ENCODE peak calls at places on chromosomes 13 and 19, in ten cellular contexts. One of them, this sample, is unnamed.
A peak's percentile ranks its signal among the peaks of the same experiment; 100 is the strongest.

GRCh38 chr19:12721656-12722565 is 1.8 kb downstream of the TNPO2 start:
- DNase-seq in activated naive CD8-positive, alpha-beta T cell treated with anti-CD3 and anti-CD28 coated beads for 36 hours: peak; percentile 67
- DNase-seq in stimulated activated CD4-positive, alpha-beta T cell treated with anti-CD3 and anti-CD28 coated beads, Interleukin-15, amount 100 ng/mL, for 24 hours: peak; percentile 61
- DNase-seq in IMR-90: peak; percentile 74
- DNase-seq in A172: peak; percentile 46
- DNase-seq in CD4-positive, CD25-positive, alpha-beta regulatory T cell: peak; percentile 63
- DNase-seq in ACHN: peak; percentile 47
- DNase-seq in T-helper 2 cell: peak; percentile 49
- DNase-seq in A673: peak; percentile 86
- DNase-seq in heart left ventricle: peak; percentile 76
- DNase-seq in this sample: peak; percentile 90

GRCh38 chr19:56930647-56931592 is 90.4 kb upstream of the PEG3 start:
- DNase-seq in activated naive CD8-positive, alpha-beta T cell treated with anti-CD3 and anti-CD28 coated beads for 36 hours: no peak
- DNase-seq in stimulated activated CD4-positive, alpha-beta T cell treated with anti-CD3 and anti-CD28 coated beads, Interleukin-15, amount 100 ng/mL, for 24 hours: no peak
- DNase-seq in IMR-90: no peak
- DNase-seq in A172: no peak
- DNase-seq in CD4-positive, CD25-positive, alpha-beta regulatory T cell: no peak
- DNase-seq in ACHN: no peak
- DNase-seq in T-helper 2 cell: no peak
- DNase-seq in A673: no peak
- DNase-seq in heart left ventricle: no peak
- DNase-seq in this sample: no peak

GRCh38 chr19:30144242-30144758 is 202.3 kb downstream of the URI1 start:
- DNase-seq in activated naive CD8-positive, alpha-beta T cell treated with anti-CD3 and anti-CD28 coated beads for 36 hours: no peak
- DNase-seq in stimulated activated CD4-positive, alpha-beta T cell treated with anti-CD3 and anti-CD28 coated beads, Interleukin-15, amount 100 ng/mL, for 24 hours: no peak
- DNase-seq in IMR-90: no peak
- DNase-seq in A172: no peak
- DNase-seq in CD4-positive, CD25-positive, alpha-beta regulatory T cell: no peak
- DNase-seq in ACHN: no peak
- DNase-seq in T-helper 2 cell: no peak
- DNase-seq in A673: no peak
- DNase-seq in heart left ventricle: no peak
- DNase-seq in this sample: no peak

GRCh38 chr19:7333198-7334118 is 15.3 kb upstream of the ARHGEF18 start:
- DNase-seq in activated naive CD8-positive, alpha-beta T cell treated with anti-CD3 and anti-CD28 coated beads for 36 hours: no peak
- DNase-seq in stimulated activated CD4-positive, alpha-beta T cell treated with anti-CD3 and anti-CD28 coated beads, Interleukin-15, amount 100 ng/mL, for 24 hours: no peak
- DNase-seq in IMR-90: no peak
- DNase-seq in A172: peak; percentile 14
- DNase-seq in CD4-positive, CD25-positive, alpha-beta regulatory T cell: no peak
- DNase-seq in ACHN: no peak
- DNase-seq in T-helper 2 cell: no peak
- DNase-seq in A673: no peak
- DNase-seq in heart left ventricle: peak; percentile 74
- DNase-seq in this sample: no peak

GRCh38 chr19:11190501-11190900 is 6.8 kb downstream of the KANK2 start:
- DNase-seq in activated naive CD8-positive, alpha-beta T cell treated with anti-CD3 and anti-CD28 coated beads for 36 hours: no peak
- DNase-seq in stimulated activated CD4-positive, alpha-beta T cell treated with anti-CD3 and anti-CD28 coated beads, Interleukin-15, amount 100 ng/mL, for 24 hours: no peak
- DNase-seq in IMR-90: no peak
- DNase-seq in A172: no peak
- DNase-seq in CD4-positive, CD25-positive, alpha-beta regulatory T cell: no peak
- DNase-seq in ACHN: no peak
- DNase-seq in T-helper 2 cell: no peak
- DNase-seq in A673: no peak
- DNase-seq in heart left ventricle: no peak
- DNase-seq in this sample: no peak

GRCh38 chr13:20118268-20119140 is 42.3 kb downstream of the GJA3 start:
- DNase-seq in activated naive CD8-positive, alpha-beta T cell treated with anti-CD3 and anti-CD28 coated beads for 36 hours: peak; percentile 10
- DNase-seq in stimulated activated CD4-positive, alpha-beta T cell treated with anti-CD3 and anti-CD28 coated beads, Interleukin-15, amount 100 ng/mL, for 24 hours: peak; percentile 41
- DNase-seq in IMR-90: no peak
- DNase-seq in A172: no peak
- DNase-seq in CD4-positive, CD25-positive, alpha-beta regulatory T cell: peak; percentile 47
- DNase-seq in ACHN: peak; percentile 43
- DNase-seq in T-helper 2 cell: peak; percentile 45
- DNase-seq in A673: peak; percentile 45
- DNase-seq in heart left ventricle: peak; percentile 58
- DNase-seq in this sample: peak; percentile 83

GRCh38 chr13:41457589-41458186 is 338 bp downstream of the RGCC start:
- DNase-seq in activated naive CD8-positive, alpha-beta T cell treated with anti-CD3 and anti-CD28 coated beads for 36 hours: peak; percentile 57
- DNase-seq in stimulated activated CD4-positive, alpha-beta T cell treated with anti-CD3 and anti-CD28 coated beads, Interleukin-15, amount 100 ng/mL, for 24 hours: peak; percentile 57
- DNase-seq in IMR-90: no peak
- DNase-seq in A172: no peak
- DNase-seq in CD4-positive, CD25-positive, alpha-beta regulatory T cell: peak; percentile 61
- DNase-seq in ACHN: no peak
- DNase-seq in T-helper 2 cell: peak; percentile 38
- DNase-seq in A673: no peak
- DNase-seq in heart left ventricle: peak; percentile 27
- DNase-seq in this sample: peak; percentile 33

GRCh38 chr19:46776927-46777911 is 11.2 kb downstream of the SLC1A5 start:
- DNase-seq in activated naive CD8-positive, alpha-beta T cell treated with anti-CD3 and anti-CD28 coated beads for 36 hours: peak; percentile 40
- DNase-seq in stimulated activated CD4-positive, alpha-beta T cell treated with anti-CD3 and anti-CD28 coated beads, Interleukin-15, amount 100 ng/mL, for 24 hours: peak; percentile 51
- DNase-seq in IMR-90: no peak
- DNase-seq in A172: no peak
- DNase-seq in CD4-positive, CD25-positive, alpha-beta regulatory T cell: no peak
- DNase-seq in ACHN: no peak
- DNase-seq in T-helper 2 cell: no peak
- DNase-seq in A673: no peak
- DNase-seq in heart left ventricle: no peak
- DNase-seq in this sample: peak; percentile 68